ENCODE peak calls at places on chromosomes 7 and 10, in ten cellular contexts. U, I, W, Z, G, O, M, B, A and N are unnamed samples.

GRCh38 chr7:151439855-151440798 is at the start of gene CRYGN:
- DNase-seq in U (no peak), Z (no peak), I (no peak), W (no peak), M (no peak), B (no peak), A (no peak), G (no peak), O (no peak), N (no peak)

GRCh38 chr7:32115831-32116230 is 45.6 kb upstream of the PDE1C start:
- DNase-seq in Z (peak; percentile 4), U (peak; percentile 99), B (no peak), M (no peak), I (no peak), A (no peak), G (peak; percentile 40), O (no peak), W (no peak), N (peak; percentile 89)

GRCh38 chr7:92133737-92134270 is 473 bp downstream of the CYP51A1 start:
- DNase-seq in B (peak; percentile 20), M (peak; percentile 62), Z (peak; percentile 54), A (peak; percentile 70), U (no peak), O (peak; percentile 50), I (peak; percentile 12), G (peak; percentile 78), W (peak; percentile 71), N (peak; percentile 68)

GRCh38 chr10:123027861-123028260 is 19.1 kb downstream of the ACADSB start:
- DNase-seq in M (no peak), I (no peak), U (no peak), W (no peak), G (peak; percentile 24), O (no peak), A (no peak), Z (no peak), B (no peak), N (no peak)

GRCh38 chr10:125060851-125061556 is 99.4 kb downstream of the CTBP2 start:
- DNase-seq in U (peak; percentile 60), O (no peak), Z (peak; percentile 80), W (peak; percentile 60), B (peak; percentile 7), A (peak; percentile 73), G (peak; percentile 78), M (peak; percentile 32), I (no peak), N (peak; percentile 66)

GRCh38 chr10:101848408-101848807 is 4.8 kb upstream of the KCNIP2 start:
- DNase-seq in I (no peak), B (no peak), U (no peak), O (no peak), A (no peak), G (no peak), Z (no peak), M (no peak), W (no peak), N (no peak)

GRCh38 chr10:53980210-53980609 is 820.8 kb downstream of the PCDH15 start:
- DNase-seq in O (no peak), G (no peak), I (no peak), W (no peak), M (no peak), U (no peak), B (no peak), Z (no peak), A (no peak), N (no peak)

GRCh38 chr7:102933763-102934162 is 21.0 kb downstream of the LRRC17 start:
- DNase-seq in U (no peak), M (no peak), A (no peak), G (no peak), W (no peak), I (no peak), Z (peak; percentile 98), O (no peak), B (no peak), N (no peak)

GRCh38 chr10:4776234-4776638 is 49.8 kb upstream of the AKR1E2 start:
- DNase-seq in G (no peak), A (no peak), I (no peak), Z (no peak), M (no peak), W (no peak), O (no peak), B (no peak), U (no peak), N (no peak)

GRCh38 chr7:116899308-116899707 is 36.9 kb downstream of the CAPZA2 start:
- DNase-seq in W (no peak), O (no peak), B (no peak), U (no peak), M (no peak), Z (no peak), G (no peak), A (no peak), I (no peak), N (no peak)

GRCh38 chr7:110386006-110386405 is 704.9 kb upstream of the LRRN3 start:
- DNase-seq in O (no peak), Z (no peak), B (no peak), A (no peak), M (no peak), W (no peak), I (no peak), G (no peak), U (peak; percentile 27), N (no peak)

GRCh38 chr7:45588466-45588865 is 14.3 kb downstream of the ADCY1 start:
- DNase-seq in Z (no peak), M (no peak), B (no peak), U (no peak), G (no peak), I (no peak), A (no peak), O (no peak), W (no peak), N (no peak)

GRCh38 chr10:56469482-56469881 is 108.4 kb upstream of the ZWINT start:
- DNase-seq in Z (no peak), A (no peak), I (no peak), U (no peak), B (no peak), G (no peak), M (no peak), W (no peak), O (no peak), N (no peak)